ENCODE peak calls at places on chromosomes 16 and 17, in six cellular contexts. Y is amniotic stem cell; X is stimulated activated CD4-positive, alpha-beta T cell treated with anti-CD3 and anti-CD28 coated beads, Interleukin-2, amount 100 ng/mL, for 24 hours; P is cardiac muscle cell; W is stomach; A is EL. D is an unnamed sample.

GRCh38 chr16:578870-579405 is 9.2 kb downstream of the PIGQ start:
- DNase-seq in Y (no peak), X (peak; percentile 73), A (no peak), W (peak; percentile 85), P (peak; percentile 89), D (peak; percentile 73)

GRCh38 chr16:57091990-57092785 is at the start of gene CPNE2:
- DNase-seq in P (peak; percentile 57), X (peak; percentile 52), W (peak; percentile 59), A (peak; percentile 69), Y (peak; percentile 12), D (peak; percentile 48)

GRCh38 chr17:80592243-80592642 is 47.6 kb downstream of the RPTOR start:
- DNase-seq in A (no peak), P (no peak), Y (no peak), W (no peak), X (no peak), D (no peak)

GRCh38 chr17:13114601-13115024 is 96.8 kb upstream of the ELAC2 start:
- DNase-seq in X (peak; percentile 11), W (peak; percentile 47), A (peak; percentile 65), Y (peak; percentile 14), P (peak; percentile 62), D (peak; percentile 56)

GRCh38 chr16:68426355-68426652 is 22.0 kb downstream of the SMPD3 start:
- DNase-seq in W (no peak), P (no peak), A (peak; percentile 18), X (no peak), Y (no peak), D (no peak)

GRCh38 chr17:27494192-27495091 is 38.2 kb downstream of the KSR1 start:
- DNase-seq in Y (no peak), X (no peak), W (peak; percentile 87), A (no peak), P (peak; percentile 65), D (no peak)

GRCh38 chr17:77488531-77489238 is 347.9 kb downstream of the SEC14L1 start:
- DNase-seq in X (no peak), P (no peak), A (no peak), Y (no peak), W (no peak), D (no peak)

GRCh38 chr16:57618306-57619132 is 9.9 kb upstream of the ADGRG1 start:
- DNase-seq in X (no peak), W (peak; percentile 64), A (peak; percentile 42), Y (no peak), P (peak; percentile 33), D (no peak)

GRCh38 chr17:81393684-81394376 is 1.4 kb upstream of the BAHCC1 start:
- DNase-seq in X (peak; percentile 92), A (peak; percentile 100), P (peak; percentile 100), W (peak; percentile 100), Y (peak; percentile 99), D (peak; percentile 100)

GRCh38 chr17:7712111-7712771 is 5.3 kb upstream of the DNAH2 start:
- DNase-seq in X (no peak), P (no peak), Y (no peak), W (no peak), A (no peak), D (no peak)

GRCh38 chr17:34644941-34645550 is 65.7 kb downstream of the TMEM132E start:
- DNase-seq in A (no peak), P (no peak), X (no peak), W (no peak), Y (no peak), D (no peak)

GRCh38 chr17:2060681-2061440 is 6.0 kb downstream of the HIC1 start:
- DNase-seq in Y (no peak), A (no peak), X (no peak), P (peak; percentile 58), W (no peak), D (no peak)

GRCh38 chr17:56833023-56833811 is 503 bp downstream of the C17orf67 start:
- DNase-seq in Y (peak; percentile 58), X (peak; percentile 72), W (peak; percentile 63), A (peak; percentile 66), P (peak; percentile 61), D (peak; percentile 68)

GRCh38 chr16:11129378-11129781 is 126.6 kb downstream of the SOCS1 start:
- DNase-seq in X (no peak), Y (no peak), W (no peak), A (no peak), P (peak; percentile 61), D (no peak)

GRCh38 chr17:75877752-75878173 is 618 bp downstream of the TRIM47 start:
- DNase-seq in X (peak; percentile 76), W (peak; percentile 86), P (peak; percentile 78), Y (peak; percentile 19), A (peak; percentile 76), D (peak; percentile 54)

D was measured in testis.